ENCODE peak calls at places on chromosomes 1 and 21, in eight cellular contexts. C, H, I, P, K, G, B and F are unnamed samples.

GRCh38 chr1:53739109-53739681 is at the start of gene GLIS1:
- DNase-seq in G (peak), I (no peak), K (peak), P (peak), B (peak), H (peak), C (peak), F (peak)

GRCh38 chr21:45445369-45445768 is 40.4 kb downstream of the COL18A1 start:
- DNase-seq in I (no peak), C (no peak), P (no peak), G (no peak), K (no peak), B (no peak), H (no peak), F (no peak)

GRCh38 chr1:109959632-109959973 is 25.0 kb upstream of the AHCYL1 start:
- DNase-seq in B (no peak), C (no peak), G (no peak), P (no peak), I (no peak), K (no peak), H (no peak), F (no peak)

GRCh38 chr1:22239378-22239777 is 96.5 kb upstream of the WNT4 start:
- DNase-seq in I (no peak), B (no peak), H (no peak), C (peak), P (no peak), G (peak), K (no peak), F (no peak)

GRCh38 chr1:8604041-8604942 is 213.1 kb downstream of the RERE start:
- DNase-seq in I (no peak), K (no peak), P (no peak), G (no peak), C (no peak), B (no peak), H (no peak), F (no peak)

GRCh38 chr1:66073357-66073756 is 280.7 kb downstream of the PDE4B start:
- DNase-seq in K (no peak), B (no peak), H (no peak), G (no peak), C (no peak), P (no peak), I (no peak), F (no peak)

GRCh38 chr1:211313392-211313791 is 13.2 kb upstream of the TRAF5 start:
- DNase-seq in I (no peak), G (no peak), K (no peak), B (no peak), H (no peak), P (no peak), C (no peak), F (no peak)

GRCh38 chr1:234726359-234726836 is 116.4 kb upstream of the IRF2BP2 start:
- DNase-seq in I (no peak), C (no peak), G (no peak), H (no peak), P (no peak), B (peak), K (no peak), F (no peak)

GRCh38 chr1:29711582-29712274 is 475.4 kb downstream of the PTPRU start:
- DNase-seq in C (no peak), K (peak), H (no peak), P (no peak), G (no peak), I (no peak), B (peak), F (peak)

GRCh38 chr1:44723496-44724407 is 7.2 kb downstream of the RNU5D-1 start:
- DNase-seq in G (no peak), K (peak), I (no peak), H (no peak), C (peak), P (peak), B (no peak), F (no peak)

GRCh38 chr1:165248969-165249571 is 107.4 kb downstream of the LMX1A start:
- DNase-seq in G (no peak), H (no peak), I (no peak), P (no peak), C (no peak), B (no peak), K (no peak), F (no peak)

GRCh38 chr1:53598956-53599355 is 139.8 kb downstream of the DMRTB1 start:
- DNase-seq in B (no peak), H (no peak), P (no peak), K (no peak), I (no peak), C (no peak), G (no peak), F (no peak)

GRCh38 chr1:59947047-59947938 is 20.7 kb upstream of the CYP2J2 start:
- DNase-seq in G (peak), B (peak), H (peak), C (peak), I (peak), P (peak), K (peak), F (peak)

GRCh38 chr1:244280221-244280620 is 171.5 kb downstream of the ADSS2 start:
- DNase-seq in I (no peak), B (no peak), K (peak), C (no peak), H (no peak), G (no peak), P (no peak), F (no peak)

GRCh38 chr1:77636864-77637263 is 45.6 kb downstream of the ZZZ3 start:
- DNase-seq in H (no peak), B (no peak), K (no peak), G (no peak), P (no peak), I (no peak), C (no peak), F (no peak)

GRCh38 chr1:206035027-206035426 is 11.3 kb upstream of the CTSE start:
- DNase-seq in H (no peak), C (no peak), B (no peak), G (peak), I (no peak), P (no peak), K (no peak), F (no peak)

GRCh38 chr1:241557551-241558193 is 25.5 kb downstream of the KMO start:
- DNase-seq in B (no peak), C (no peak), G (no peak), P (no peak), K (no peak), I (no peak), H (no peak), F (no peak)

GRCh38 chr1:245585252-245585959 is 430.6 kb downstream of the KIF26B start:
- DNase-seq in H (no peak), K (no peak), G (no peak), C (no peak), B (peak), P (no peak), I (peak), F (peak)

GRCh38 chr21:38660333-38661295 is 145.1 kb upstream of the ETS2 start:
- DNase-seq in I (no peak), P (peak), H (no peak), B (no peak), C (peak), G (no peak), K (peak), F (no peak)

GRCh38 chr1:11417162-11417561 is 61.8 kb upstream of the DISP3 start:
- DNase-seq in K (no peak), B (no peak), I (no peak), P (no peak), G (no peak), C (no peak), H (peak), F (no peak)

GRCh38 chr1:87928623-87929022 is 599.9 kb downstream of the LMO4 start:
- DNase-seq in P (no peak), H (no peak), C (no peak), I (no peak), G (no peak), K (no peak), B (no peak), F (no peak)

GRCh38 chr1:241603626-241604337 is 36.4 kb downstream of the CHML start:
- DNase-seq in P (no peak), K (no peak), G (no peak), I (no peak), H (peak), B (peak), C (no peak), F (peak)

GRCh38 chr1:214638997-214639396 is 36.0 kb downstream of the CENPF start:
- DNase-seq in B (peak), G (no peak), P (no peak), H (no peak), I (no peak), C (no peak), K (no peak), F (no peak)

GRCh38 chr1:23632479-23633160 is 59.0 kb upstream of the RPL11 start:
- DNase-seq in C (no peak), H (no peak), B (no peak), G (no peak), P (no peak), K (no peak), I (no peak), F (no peak)

GRCh38 chr1:199759268-199759724 is 268.2 kb upstream of the NR5A2 start:
- DNase-seq in B (peak), C (no peak), P (no peak), K (no peak), I (no peak), H (no peak), G (no peak), F (peak)

GRCh38 chr1:52727114-52727586 is 897 bp downstream of the ZYG11B start:
- DNase-seq in K (peak), H (no peak), I (no peak), G (no peak), C (no peak), B (no peak), P (no peak), F (peak)

GRCh38 chr1:70504821-70505193 is 93.7 kb downstream of the CTH start:
- DNase-seq in C (no peak), K (no peak), P (no peak), I (no peak), H (peak), B (peak), G (no peak), F (peak)

GRCh38 chr1:234322097-234322496 is 51.2 kb upstream of the COA6 start:
- DNase-seq in C (no peak), G (no peak), B (no peak), I (no peak), H (no peak), K (no peak), P (no peak), F (no peak)

GRCh38 chr1:79797487-79797886 is 791.0 kb upstream of the ADGRL4 start:
- DNase-seq in P (no peak), B (no peak), H (no peak), C (no peak), K (no peak), I (no peak), G (no peak), F (no peak)

GRCh38 chr1:42524330-42524729 is 61.2 kb downstream of the CCDC30 start:
- DNase-seq in C (no peak), B (no peak), H (no peak), K (no peak), P (no peak), I (no peak), G (no peak), F (no peak)

GRCh38 chr1:232599178-232600041 is 30.5 kb downstream of the SIPA1L2 start:
- DNase-seq in H (no peak), B (no peak), P (no peak), C (no peak), I (no peak), G (no peak), K (peak), F (peak)

GRCh38 chr1:4648657-4649056 is 5.8 kb upstream of the AJAP1 start:
- DNase-seq in H (no peak), K (no peak), B (no peak), P (no peak), I (no peak), C (no peak), G (no peak), F (no peak)

GRCh38 chr21:46139686-46140085 is 15.7 kb downstream of the FTCD start:
- DNase-seq in K (no peak), P (no peak), C (no peak), H (no peak), G (no peak), I (no peak), B (no peak), F (no peak)

GRCh38 chr1:242824435-242824834 is 299.9 kb upstream of the PLD5 start:
- DNase-seq in C (no peak), I (no peak), G (no peak), B (peak), H (no peak), K (no peak), P (no peak), F (peak)

GRCh38 chr1:5632814-5633213 is 359.4 kb downstream of the NPHP4 start:
- DNase-seq in C (no peak), G (no peak), H (no peak), I (no peak), K (no peak), P (no peak), B (no peak), F (no peak)

GRCh38 chr21:36690637-36691538 is 8.0 kb upstream of the SIM2 start:
- DNase-seq in I (no peak), P (no peak), K (no peak), B (no peak), H (no peak), C (no peak), G (no peak), F (peak)

DNA sequence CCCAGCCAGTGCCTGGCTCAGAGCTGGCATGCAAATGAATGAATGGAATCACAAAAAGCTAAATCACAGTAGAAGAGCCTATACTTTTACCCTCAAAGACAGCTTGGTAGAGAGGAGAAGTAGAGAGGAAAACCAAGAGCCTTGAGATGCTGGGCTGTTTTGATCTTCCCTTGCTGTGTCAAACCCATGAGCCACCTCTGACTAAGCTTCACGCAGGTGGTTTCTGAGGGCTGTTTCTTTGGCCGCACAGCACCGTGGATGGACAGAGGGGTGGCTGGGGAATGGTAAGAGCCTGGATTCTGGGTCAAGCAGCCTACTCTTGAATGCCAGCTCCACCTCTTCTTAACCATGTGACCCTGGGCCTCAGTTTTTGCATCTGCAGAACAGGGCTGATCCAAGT is 18.6 kb downstream of the ABCG1 start:
- DNase-seq in B (no peak), G (no peak), I (no peak), C (no peak), H (no peak), K (no peak), P (no peak), F (no peak)
- H3K4me3 ChIP-seq in B (no peak), G (no peak), I (no peak), C (no peak), H (no peak), K (no peak), P (no peak), F (no peak)

GRCh38 chr1:3348196-3348865 is 106.1 kb upstream of the ARHGEF16 start:
- DNase-seq in K (no peak), G (no peak), B (no peak), H (no peak), I (no peak), C (no peak), P (no peak), F (no peak)

GRCh38 chr1:3350441-3351261 is 103.8 kb upstream of the ARHGEF16 start:
- DNase-seq in P (peak), C (no peak), B (no peak), G (peak), K (no peak), H (no peak), I (no peak), F (peak)

GRCh38 chr1:3349161-3349967 is 105.1 kb upstream of the ARHGEF16 start:
- DNase-seq in H (no peak), P (no peak), G (peak), I (no peak), K (peak), C (no peak), B (no peak), F (peak)

GRCh38 chr1:3351300-3352083 is 103.0 kb upstream of the ARHGEF16 start:
- DNase-seq in G (no peak), C (no peak), K (no peak), I (no peak), H (no peak), B (no peak), P (no peak), F (no peak)

DNA sequence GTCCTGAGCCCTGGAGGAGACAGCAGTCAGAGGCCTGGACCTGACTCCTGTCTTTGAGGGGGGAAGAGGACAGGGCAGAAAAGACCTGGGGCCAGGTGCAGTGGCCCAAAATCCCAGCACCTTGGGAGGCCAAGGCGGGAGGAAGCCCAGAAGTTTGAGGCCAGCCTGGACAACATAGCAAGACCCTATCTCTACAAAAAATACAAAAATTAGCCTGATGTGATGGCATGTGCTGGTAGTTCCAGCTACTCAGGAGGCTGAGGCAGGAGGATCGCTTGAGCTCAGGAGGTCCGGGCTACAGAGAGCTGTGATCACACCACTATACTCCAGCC is 104.5 kb upstream of the ARHGEF16 start:
- DNase-seq in G (no peak), C (no peak), I (no peak), P (no peak), B (no peak), H (no peak), K (no peak), F (no peak)
- TF ChIP-seq CTCF in G (no peak), C (no peak), I (no peak), P (no peak), B (no peak), H (no peak), K (no peak), F (no peak)

GRCh38 chr1:227558807-227559186 is 4.6 kb upstream of the ZNF678 start:
- DNase-seq in I (no peak), B (no peak), H (no peak), G (no peak), K (no peak), P (no peak), C (no peak), F (no peak)
- H3K4me3 ChIP-seq in I (no peak), B (no peak), H (no peak), G (no peak), K (no peak), P (no peak), C (no peak), F (no peak)

DNA sequence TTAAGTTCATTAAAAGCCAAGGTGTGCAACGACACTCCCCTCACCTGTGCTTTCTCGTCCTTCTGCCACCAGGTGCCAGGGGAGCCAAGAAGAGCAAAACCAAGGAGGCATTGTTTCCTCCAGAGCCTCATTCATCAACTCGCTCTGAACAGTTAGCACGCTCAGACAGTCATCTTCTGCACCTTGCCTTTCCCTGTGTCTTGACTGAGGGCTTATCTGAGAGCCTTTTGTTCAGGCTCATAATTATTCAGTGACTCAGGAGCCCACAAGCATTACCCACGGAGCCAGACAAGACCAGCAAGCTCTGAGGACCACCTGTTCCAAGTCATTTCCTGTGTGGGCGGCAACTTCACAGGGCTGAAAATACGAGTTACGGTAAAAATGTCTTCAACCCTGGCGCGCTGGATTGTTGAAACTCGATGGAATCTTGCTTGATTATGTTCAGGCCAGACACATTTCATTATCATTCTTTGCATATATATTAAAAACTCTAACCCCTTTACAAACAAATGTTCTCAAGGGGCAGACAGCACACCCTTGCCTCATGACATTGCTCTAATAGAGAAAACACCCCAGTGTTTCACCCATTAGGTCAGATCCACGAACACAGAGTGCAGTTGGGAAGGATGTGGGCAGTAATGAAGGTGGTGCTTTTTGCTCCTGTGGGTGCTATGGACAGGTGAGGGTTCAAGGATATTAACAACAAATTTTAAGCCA is 89.7 kb upstream of the RUNX1 start:
- DNase-seq in K (peak), P (no peak), I (peak), C (no peak), H (no peak), B (peak), G (no peak), F (peak)
- TF ChIP-seq CTCF in K (no peak), P (no peak), I (no peak), C (no peak), H (no peak), B (no peak), G (no peak), F (no peak)